ENCODE peak calls at places on chromosomes 4 and X, in eight cellular contexts. J is fibroblast of lung, S is cardiac fibroblast, M is breast epithelium, I is chondrocyte, E is lower leg skin, B is WTC11, L is left lung. T is an unnamed sample.

GRCh38 chr4:93394488-93395185 is 433.9 kb upstream of the ATOH1 start:
- DNase-seq in J (peak), S (peak), M (no peak), I (no peak), E (no peak), B (no peak), L (no peak), T (no peak)

GRCh38 chr4:138190452-138190858 is 51.7 kb downstream of the SLC7A11 start:
- DNase-seq in J (no peak), S (no peak), M (no peak), I (no peak), E (no peak), B (no peak), L (no peak), T (no peak)

GRCh38 chr4:83618991-83619390 is 83.1 kb downstream of the GPAT3 start:
- DNase-seq in J (peak), S (peak), M (no peak), I (no peak), E (no peak), B (no peak), L (no peak), T (no peak)

GRCh38 chrX:14357314-14357713 is 172.0 kb upstream of the GLRA2 start:
- DNase-seq in J (no peak), S (peak), M (no peak), I (no peak), E (no peak), B (no peak), L (no peak), T (no peak)

GRCh38 chr4:76430519-76431388 is 4.3 kb upstream of the SHROOM3 start:
- DNase-seq in J (peak), S (peak), M (no peak), I (no peak), E (no peak), B (no peak), L (no peak), T (no peak)

GRCh38 chrX:39667746-39668507 is 429.8 kb downstream of the BCOR start:
- DNase-seq in J (no peak), S (no peak), M (no peak), I (no peak), E (no peak), B (no peak), L (no peak), T (no peak)

GRCh38 chr4:144754562-144755410 is 108.8 kb downstream of the HHIP start:
- DNase-seq in J (peak), S (peak), M (no peak), I (no peak), E (no peak), B (peak), L (no peak), T (no peak)

GRCh38 chrX:74225111-74225510 is 78.9 kb upstream of the ZCCHC13 start:
- DNase-seq in J (no peak), S (no peak), M (no peak), I (no peak), E (no peak), B (no peak), L (no peak), T (no peak)

GRCh38 chrX:130726661-130727060 is 176.3 kb downstream of the ENOX2 start:
- DNase-seq in J (peak), S (peak), M (no peak), I (no peak), E (no peak), B (no peak), L (no peak), T (no peak)

GRCh38 chrX:66408507-66408906 is 230.4 kb downstream of the EDA2R start:
- DNase-seq in J (no peak), S (no peak), M (no peak), I (no peak), E (no peak), B (no peak), L (no peak), T (no peak)

GRCh38 chr4:102757681-102758080 is 3.1 kb downstream of the MANBA start:
- DNase-seq in J (no peak), S (no peak), M (no peak), I (no peak), E (no peak), B (no peak), L (no peak), T (no peak)

GRCh38 chrX:120512222-120512621 is 43.1 kb upstream of the LAMP2 start:
- DNase-seq in J (no peak), S (no peak), M (no peak), I (no peak), E (no peak), B (no peak), L (no peak), T (no peak)

GRCh38 chrX:120517936-120518335 is 42.8 kb downstream of the CUL4B start:
- DNase-seq in J (peak), S (peak), M (no peak), I (no peak), E (no peak), B (no peak), L (no peak), T (no peak)

GRCh38 chrX:120512627-120513026 is 43.5 kb upstream of the LAMP2 start:
- DNase-seq in J (no peak), S (no peak), M (no peak), I (no peak), E (no peak), B (no peak), L (no peak), T (no peak)

GRCh38 chrX:120514236-120514635 is 45.1 kb upstream of the LAMP2 start:
- DNase-seq in J (peak), S (peak), M (no peak), I (no peak), E (no peak), B (no peak), L (no peak), T (no peak)
- TF ChIP-seq CTCF in J (no peak), S (peak), M (no peak), I (peak), E (no peak), B (no peak), L (no peak), T (no peak)

GRCh38 chr4:1579834-1580686 is 104.1 kb downstream of the FAM53A start:
- DNase-seq in J (peak), S (peak), M (peak), I (peak), E (peak), B (peak), L (peak), T (peak)

GRCh38 chr4:1578301-1578781 is 105.8 kb downstream of the FAM53A start:
- DNase-seq in J (no peak), S (no peak), M (no peak), I (peak), E (no peak), B (peak), L (peak), T (no peak)

GRCh38 chr4:1576961-1577814 is 106.9 kb downstream of the FAM53A start:
- DNase-seq in J (no peak), S (no peak), M (no peak), I (peak), E (peak), B (no peak), L (peak), T (no peak)

GRCh38 chr4:1577818-1578217 is 106.3 kb downstream of the FAM53A start:
- DNase-seq in J (no peak), S (no peak), M (no peak), I (peak), E (no peak), B (no peak), L (peak), T (no peak)

DNA sequence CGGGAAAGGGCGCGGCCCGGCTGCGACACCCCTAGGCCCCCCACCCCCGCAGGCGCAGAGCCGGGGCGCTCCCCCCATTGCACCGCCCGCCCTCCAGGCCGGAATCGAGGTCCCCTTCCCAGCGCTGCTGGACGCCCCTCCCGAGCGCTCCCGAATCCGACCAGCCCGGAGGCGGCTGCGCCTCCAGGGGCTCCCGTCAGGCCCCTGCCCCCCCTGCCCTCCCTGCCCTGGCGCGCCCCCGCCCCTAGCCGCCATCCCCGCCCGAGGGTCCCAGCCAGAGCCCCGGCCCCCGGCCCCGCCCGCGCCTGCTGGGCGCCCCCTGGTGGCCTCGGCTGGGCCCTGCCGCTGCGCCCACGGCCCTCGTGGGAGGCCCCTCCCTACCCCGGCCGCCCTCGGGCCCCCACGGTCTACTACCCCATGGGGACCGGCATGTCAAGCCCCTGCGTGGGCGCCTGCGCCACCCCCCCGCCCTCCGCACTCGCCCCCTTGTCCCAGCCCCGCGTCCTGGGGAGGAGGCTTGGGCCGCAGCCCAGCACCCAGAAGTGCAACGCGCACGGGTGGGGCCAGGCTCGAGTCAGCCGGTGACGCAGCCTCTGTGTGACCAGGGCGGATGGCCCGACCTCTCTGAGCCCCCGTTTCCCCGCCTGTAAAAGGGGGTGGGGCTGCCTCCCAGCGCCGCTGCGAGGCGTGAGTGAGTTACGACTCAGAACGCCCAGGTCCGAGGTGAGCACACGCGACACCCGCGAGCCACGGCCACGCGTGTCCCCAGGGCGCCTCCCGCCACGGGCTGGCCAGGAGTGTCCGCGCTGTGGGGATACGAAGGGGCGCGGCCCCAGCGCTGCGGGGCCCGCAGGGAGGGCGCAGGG is 104.9 kb downstream of the FAM53A start:
- DNase-seq in J (peak), S (peak), M (peak), I (peak), E (peak), B (peak), L (peak), T (peak)
- TF ChIP-seq CTCF in J (no peak), S (peak), M (no peak), I (peak), E (no peak), B (peak), L (peak), T (peak)

GRCh38 chrX:119643696-119644095 is 37.5 kb upstream of the NKRF start:
- DNase-seq in J (no peak), S (no peak), M (no peak), I (no peak), E (no peak), B (no peak), L (no peak), T (no peak)

GRCh38 chrX:119648421-119648775 is 42.2 kb upstream of the NKRF start:
- DNase-seq in J (no peak), S (no peak), M (no peak), I (no peak), E (no peak), B (no peak), L (no peak), T (no peak)

GRCh38 chrX:119646515-119646914 is 40.3 kb upstream of the NKRF start:
- DNase-seq in J (no peak), S (no peak), M (no peak), I (no peak), E (no peak), B (no peak), L (no peak), T (no peak)

GRCh38 chrX:119647552-119648420 is 41.6 kb upstream of the NKRF start:
- DNase-seq in J (no peak), S (no peak), M (no peak), I (no peak), E (no peak), B (no peak), L (no peak), T (no peak)

GRCh38 chrX:119647089-119647488 is 40.9 kb upstream of the NKRF start:
- DNase-seq in J (no peak), S (no peak), M (no peak), I (no peak), E (no peak), B (no peak), L (no peak), T (no peak)
- TF ChIP-seq CTCF in J (no peak), S (no peak), M (no peak), I (no peak), E (no peak), B (no peak), L (no peak), T (no peak)

GRCh38 chr4:147863111-147863747 is 131.3 kb downstream of the ARHGAP10 start:
- DNase-seq in J (no peak), S (peak), M (no peak), I (no peak), E (no peak), B (no peak), L (no peak), T (no peak)
- TF ChIP-seq CTCF in J (no peak), S (peak), M (no peak), I (peak), E (no peak), B (no peak), L (no peak), T (peak)

DNA sequence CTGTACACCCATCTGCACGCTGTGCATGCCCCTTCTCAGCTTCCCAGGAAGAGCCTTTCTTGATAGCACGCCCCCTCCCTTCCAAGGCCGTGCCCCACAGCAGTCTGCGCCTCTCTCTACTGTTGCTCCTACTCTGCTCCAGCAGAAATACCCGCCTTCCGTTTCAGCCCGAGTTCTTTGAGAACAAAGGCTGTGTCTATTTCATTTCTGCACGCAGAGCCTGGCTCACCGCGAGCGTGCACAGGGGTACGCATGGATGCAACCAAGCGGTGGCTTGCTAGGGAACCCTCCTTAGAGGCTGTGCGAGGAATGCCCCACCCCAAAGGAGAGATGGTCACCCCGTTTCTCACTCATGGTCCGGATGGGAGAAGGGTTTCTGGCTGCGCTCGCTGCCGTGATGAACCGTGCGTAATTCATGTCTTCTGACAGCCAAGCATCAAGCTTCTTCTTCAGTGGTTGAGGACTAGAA is 448 bp downstream of the AADAT start:
- DNase-seq in J (peak), S (peak), M (no peak), I (no peak), E (no peak), B (peak), L (peak), T (no peak)
- TF ChIP-seq CTCF in J (peak), S (no peak), M (no peak), I (peak), E (no peak), B (no peak), L (no peak), T (no peak)

GRCh38 chrX:44245730-44246129 is 97.7 kb downstream of the EFHC2 start:
- DNase-seq in J (no peak), S (no peak), M (no peak), I (no peak), E (no peak), B (no peak), L (no peak), T (no peak)
- TF ChIP-seq CTCF in J (no peak), S (no peak), M (no peak), I (no peak), E (no peak), B (no peak), L (no peak), T (no peak)

DNA sequence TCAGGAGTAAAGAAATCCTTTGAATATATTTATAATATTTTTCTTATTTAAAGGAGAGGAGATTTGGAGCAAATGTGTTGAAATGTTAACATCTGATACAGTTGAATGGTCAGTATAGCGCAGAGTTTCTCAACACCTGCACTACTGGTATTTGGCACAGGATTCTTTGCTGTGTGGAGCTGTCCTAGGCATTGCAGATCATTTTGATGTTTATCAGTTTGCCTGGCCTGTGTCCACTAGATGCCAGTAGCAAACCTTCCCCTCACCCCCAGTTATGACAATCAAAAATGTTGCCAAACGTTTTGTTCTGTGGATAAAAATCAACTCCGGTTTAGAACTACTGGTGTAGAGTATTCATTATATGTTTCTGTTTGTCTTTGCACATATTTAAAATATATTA is 765.3 kb upstream of the SLIT2 start:
- DNase-seq in J (no peak), S (no peak), M (no peak), I (no peak), E (no peak), B (no peak), L (no peak), T (no peak)
- TF ChIP-seq CTCF in J (no peak), S (no peak), M (no peak), I (peak), E (no peak), B (no peak), L (no peak), T (no peak)

GRCh38 chrX:70453024-70453618 is 8.5 kb downstream of the DLG3 start:
- DNase-seq in J (no peak), S (no peak), M (no peak), I (no peak), E (no peak), B (no peak), L (no peak), T (no peak)
- TF ChIP-seq CTCF in J (no peak), S (no peak), M (no peak), I (no peak), E (no peak), B (no peak), L (no peak), T (no peak)